ENCODE peak calls at places on chromosomes 5 and 9, in eight cellular contexts. K is LoVo; Z is cardiac septum; M is activated naive CD4-positive, alpha-beta T cell treated with Interleukin-2 at 50 U/mL for 16 hours; Y is OCI-LY7; L is GM19239; H is T-cell; O is RPMI8226. F is an unnamed sample.

GRCh38 chr5:149497357-149497756 is 53.9 kb downstream of the CSNK1A1 start:
- DNase-seq in K (no peak), Z (no peak), M (no peak), Y (no peak), L (no peak), H (no peak), O (no peak), F (no peak)

GRCh38 chr5:39178171-39178570 is 41.2 kb downstream of the FYB1 start:
- DNase-seq in K (no peak), Z (no peak), M (no peak), Y (no peak), L (no peak), H (no peak), O (no peak), F (no peak)

GRCh38 chr5:10633271-10634049 is 69.6 kb downstream of the ANKRD33B start:
- DNase-seq in K (no peak), Z (no peak), M (peak), Y (peak), L (no peak), H (peak), O (no peak), F (no peak)

GRCh38 chr5:68554566-68555279 is 339.2 kb downstream of the PIK3R1 start:
- DNase-seq in K (peak), Z (no peak), M (no peak), Y (no peak), L (no peak), H (no peak), O (no peak), F (no peak)

GRCh38 chr9:83537331-83538171 is 650 bp downstream of the FRMD3 start:
- DNase-seq in K (no peak), Z (no peak), M (no peak), Y (no peak), L (no peak), H (no peak), O (no peak), F (no peak)

GRCh38 chr9:87518702-87519335 is 21.2 kb downstream of the DAPK1 start:
- DNase-seq in K (no peak), Z (no peak), M (no peak), Y (no peak), L (no peak), H (no peak), O (no peak), F (no peak)

GRCh38 chr9:107612136-107612535 is 122.6 kb upstream of the KLF4 start:
- DNase-seq in K (no peak), Z (peak), M (no peak), Y (no peak), L (no peak), H (no peak), O (no peak), F (no peak)

GRCh38 chr9:84573098-84573497 is 96.4 kb upstream of the NTRK2 start:
- DNase-seq in K (no peak), Z (no peak), M (no peak), Y (no peak), L (no peak), H (no peak), O (no peak), F (no peak)

GRCh38 chr9:78026416-78026815 is 5.2 kb downstream of the GNAQ start:
- DNase-seq in K (no peak), Z (no peak), M (no peak), Y (no peak), L (no peak), H (no peak), O (no peak), F (no peak)

GRCh38 chr5:133296624-133297023 is 244.8 kb downstream of the HSPA4 start:
- DNase-seq in K (no peak), Z (no peak), M (no peak), Y (no peak), L (no peak), H (no peak), O (no peak), F (no peak)